ENCODE peak calls at places on chromosomes 7 and 10, in six cellular contexts. A is HepG2, O is GM12878, X is SK-N-SH, R is HCT116, D is K562. J is an unnamed sample. For H3K4me1, the result is how much of the 10 kb centered on the place peaks cover.

GRCh38 chr10:95133997-95134396 is 60.0 kb upstream of the ACSM6 start:
- DNase-seq in A (no peak), O (no peak), X (no peak), R (no peak), D (no peak), J (no peak)

GRCh38 chr7:103031781-103032180 is 42.8 kb downstream of the FBXL13 start:
- DNase-seq in A (no peak), O (no peak), X (no peak), R (no peak), D (no peak), J (no peak)

GRCh38 chr7:152504367-152504766 is 68.6 kb upstream of the KMT2C start:
- DNase-seq in A (no peak), O (no peak), X (no peak), R (no peak), D (no peak), J (no peak)

GRCh38 chr7:96202102-96202501 is 119.8 kb downstream of the SLC25A13 start:
- DNase-seq in A (no peak), O (no peak), X (no peak), R (no peak), D (no peak), J (no peak)

GRCh38 chr7:156497776-156498509 is 142.6 kb upstream of the RNF32 start:
- DNase-seq in A (no peak), O (no peak), X (no peak), R (no peak), D (no peak), J (no peak)

GRCh38 chr7:105015631-105015965 is 1.6 kb downstream of the KMT2E start:
- DNase-seq in A (no peak), O (no peak), X (peak), R (no peak), D (peak), J (no peak)

GRCh38 chr10:3524086-3524960 is 260.7 kb downstream of the KLF6 start:
- DNase-seq in A (no peak), O (no peak), X (no peak), R (no peak), D (no peak), J (no peak)

GRCh38 chr10:118571123-118571522 is 24.3 kb downstream of the PRLHR start:
- DNase-seq in A (no peak), O (no peak), X (peak), R (no peak), D (no peak), J (no peak)

GRCh38 chr7:22351329-22351692 is 5.6 kb downstream of the RAPGEF5 start:
- DNase-seq in A (peak), O (peak), X (no peak), R (no peak), D (no peak), J (no peak)

GRCh38 chr7:38102486-38102885 is 75.6 kb upstream of the STARD3NL start:
- DNase-seq in A (no peak), O (no peak), X (no peak), R (no peak), D (no peak), J (no peak)

GRCh38 chr7:112449353-112449752 is 907 bp upstream of the IFRD1 start:
- DNase-seq in A (peak), O (no peak), X (no peak), R (peak), D (peak), J (peak)

GRCh38 chr7:42233939-42234338 is 3.1 kb downstream of the GLI3 start:
- DNase-seq in A (no peak), O (no peak), X (no peak), R (no peak), D (no peak), J (no peak)

GRCh38 chr10:124624875-124625274 is 119.3 kb downstream of the FAM53B start:
- DNase-seq in A (no peak), O (no peak), X (no peak), R (no peak), D (no peak), J (no peak)

GRCh38 chr7:72152171-72153131 is 259.7 kb downstream of the CALN1 start:
- DNase-seq in A (peak), O (no peak), X (no peak), R (no peak), D (no peak), J (no peak)

GRCh38 chr10:82742478-82742877 is 867.5 kb downstream of the NRG3 start:
- DNase-seq in A (no peak), O (no peak), X (no peak), R (no peak), D (no peak), J (peak)

GRCh38 chr7:24024689-24025088 is 259.3 kb upstream of the NPY start:
- DNase-seq in A (no peak), O (no peak), X (peak), R (no peak), D (no peak), J (no peak)

GRCh38 chr10:3471927-3472704 is 299.5 kb upstream of the PITRM1 start:
- DNase-seq in A (no peak), O (no peak), X (no peak), R (no peak), D (no peak), J (no peak)

GRCh38 chr10:126041804-126042231 is 145.5 kb downstream of the FANK1 start:
- DNase-seq in A (peak), O (peak), X (peak), R (no peak), D (no peak), J (no peak)

GRCh38 chr7:126302639-126303038 is 950.1 kb downstream of the GRM8 start:
- DNase-seq in A (no peak), O (no peak), X (no peak), R (no peak), D (peak), J (no peak)

GRCh38 chr10:70132098-70133029 is at the start of gene AIFM2:
- DNase-seq in A (peak), O (no peak), X (peak), R (peak), D (peak), J (no peak)

GRCh38 chr7:88169717-88170320 is 50.0 kb downstream of the SRI start:
- DNase-seq in A (peak), O (no peak), X (peak), R (no peak), D (peak), J (peak)

GRCh38 chr10:122240401-122240800 is 30.7 kb upstream of the BTBD16 start:
- DNase-seq in A (no peak), O (no peak), X (no peak), R (no peak), D (no peak), J (no peak)

GRCh38 chr7:13641699-13642098 is 347.8 kb downstream of the ETV1 start:
- DNase-seq in A (no peak), O (no peak), X (no peak), R (no peak), D (no peak), J (peak)

GRCh38 chr7:50362712-50363282 is 58.3 kb downstream of the IKZF1 start:
- DNase-seq in A (no peak), O (no peak), X (no peak), R (no peak), D (no peak), J (no peak)

GRCh38 chr7:17516768-17517167 is 218.3 kb downstream of the AHR start:
- DNase-seq in A (no peak), O (no peak), X (no peak), R (no peak), D (no peak), J (no peak)

GRCh38 chr10:125161570-125162139 is 1.3 kb upstream of the CTBP2 start:
- DNase-seq in A (no peak), O (no peak), X (peak), R (no peak), D (peak), J (no peak)

GRCh38 chr10:10745281-10745680 is 272.4 kb upstream of the CELF2 start:
- DNase-seq in A (no peak), O (no peak), X (no peak), R (no peak), D (no peak), J (no peak)

GRCh38 chr7:72087926-72088325 is 324.2 kb downstream of the CALN1 start:
- DNase-seq in A (no peak), O (no peak), X (no peak), R (no peak), D (no peak), J (no peak)

GRCh38 chr7:73699370-73700069 is 16.1 kb downstream of the BUD23 start:
- DNase-seq in A (no peak), O (no peak), X (peak), R (no peak), D (no peak), J (no peak)

GRCh38 chr10:88041243-88042161 is 178.1 kb downstream of the PTEN start:
- DNase-seq in A (no peak), O (no peak), X (no peak), R (no peak), D (no peak), J (no peak)

GRCh38 chr10:17428616-17429097 is 25.7 kb downstream of the ST8SIA6 start:
- DNase-seq in A (no peak), O (no peak), X (no peak), R (no peak), D (peak), J (no peak)

GRCh38 chr10:34648507-34648906 is 166.6 kb downstream of the PARD3 start:
- DNase-seq in A (no peak), O (no peak), X (no peak), R (no peak), D (no peak), J (no peak)
- H3K4me1 ChIP-seq in A (under half), O (under half), X (under half), R (under half), D (under half), J (under half)

GRCh38 chr10:21020545-21020944 is 123.4 kb upstream of the NEBL start:
- DNase-seq in A (peak), O (peak), X (peak), R (peak), D (peak), J (no peak)
- TF ChIP-seq REST in A (no peak), O (no peak), X (no peak), R (no peak), D (no peak), J (no peak)

GRCh38 chr10:113666682-113667252 is 2.9 kb upstream of the NRAP start:
- DNase-seq in A (no peak), O (no peak), X (no peak), R (no peak), D (no peak), J (no peak)
- TF ChIP-seq SIN3A in A (no peak), O (no peak), X (no peak), R (no peak), D (no peak), J (no peak)

DNA sequence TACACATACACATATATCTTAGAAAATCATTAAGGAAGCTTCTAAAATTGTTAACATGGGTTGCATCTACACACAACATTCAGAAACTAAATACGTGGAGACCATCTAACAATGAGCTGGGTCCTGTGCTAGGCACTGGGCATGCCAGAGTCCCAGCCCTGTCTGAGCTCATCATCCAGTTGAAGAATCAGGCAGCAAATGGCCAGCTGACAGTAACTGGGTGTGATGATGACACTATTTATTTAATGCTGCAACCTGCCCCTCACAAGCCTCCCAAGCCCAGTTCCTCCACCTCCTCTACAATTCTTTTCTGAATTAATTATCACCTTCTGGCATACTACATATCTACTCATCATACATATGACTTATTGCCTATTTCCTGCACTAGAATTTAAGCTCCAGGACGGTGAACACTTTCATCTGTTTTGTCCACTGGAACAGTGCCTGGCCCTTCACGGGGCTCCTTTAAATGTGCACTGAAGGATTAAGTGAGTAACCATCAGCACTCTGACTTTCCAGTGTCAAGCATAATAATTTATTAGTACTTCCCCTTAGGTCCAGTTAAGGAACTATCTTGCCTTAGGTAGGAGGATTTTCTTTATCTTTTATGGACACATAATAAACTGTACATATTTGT is 96.7 kb upstream of the LAMB4 start:
- DNase-seq in A (no peak), O (no peak), X (no peak), R (no peak), D (no peak), J (no peak)
- H3K4me1 ChIP-seq in A (under half), O (under half), X (under half), R (under half), D (under half), J (under half)

GRCh38 chr7:116967983-116968382 is 14.7 kb downstream of the ST7 start:
- DNase-seq in A (no peak), O (no peak), X (no peak), R (no peak), D (no peak), J (no peak)

GRCh38 chr7:116969371-116969902 is 16.1 kb downstream of the ST7 start:
- DNase-seq in A (no peak), O (no peak), X (no peak), R (no peak), D (no peak), J (no peak)

GRCh38 chr7:116968626-116969025 is 15.3 kb downstream of the ST7 start:
- DNase-seq in A (no peak), O (no peak), X (no peak), R (no peak), D (no peak), J (no peak)

GRCh38 chr7:116971869-116972268 is 18.6 kb downstream of the ST7 start:
- DNase-seq in A (no peak), O (no peak), X (no peak), R (no peak), D (no peak), J (no peak)

DNA sequence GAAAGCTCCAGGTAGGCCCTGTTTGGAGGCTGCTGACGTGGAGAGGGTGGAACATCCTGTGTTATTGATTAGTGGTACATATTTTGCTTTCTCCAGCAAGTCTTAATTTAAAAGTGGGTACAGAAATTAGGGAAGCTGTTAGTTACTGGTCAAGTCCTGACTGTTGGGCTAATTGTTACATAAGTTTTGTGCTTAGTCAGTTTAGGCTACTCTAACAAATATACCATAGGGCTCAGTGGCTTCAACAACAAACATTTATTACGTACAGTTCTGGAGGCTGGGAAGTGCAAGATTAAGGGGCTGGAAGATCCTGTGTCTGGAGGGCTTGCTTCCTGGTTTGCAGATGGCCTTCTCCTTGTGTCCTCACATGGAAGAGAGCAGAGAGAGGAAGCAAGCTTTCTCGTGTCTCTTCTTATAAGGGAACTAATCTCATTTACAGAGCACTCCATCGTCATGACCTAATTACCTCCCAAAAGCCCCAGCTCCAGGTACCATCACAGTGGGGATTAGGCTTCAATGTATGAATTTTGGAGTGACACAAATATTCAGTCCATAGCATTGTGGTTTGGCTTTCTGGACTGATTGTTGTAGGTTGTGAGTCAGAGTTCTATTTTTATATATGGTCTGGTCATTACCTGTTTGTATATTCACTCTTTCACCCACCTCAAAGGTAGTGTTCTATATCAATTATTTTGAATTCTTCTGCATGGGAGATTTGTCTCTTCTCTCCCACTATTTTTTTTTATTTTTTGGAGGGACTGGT is 17.0 kb downstream of the ST7 start:
- DNase-seq in A (no peak), O (no peak), X (no peak), R (no peak), D (no peak), J (no peak)
- TF ChIP-seq REST in A (no peak), O (no peak), X (no peak), R (no peak), D (no peak), J (no peak)

GRCh38 chr7:117127585-117128168 is 174.4 kb downstream of the ST7 start:
- DNase-seq in A (peak), O (peak), X (no peak), R (peak), D (peak), J (peak)
- TF ChIP-seq SIN3A in A (no peak), O (no peak), X (no peak), R (no peak), D (no peak), J (no peak)

GRCh38 chr10:62048473-62048872 is 147.0 kb downstream of the ARID5B start:
- DNase-seq in A (no peak), O (no peak), X (no peak), R (no peak), D (no peak), J (no peak)
- H3K4me1 ChIP-seq in A (half or more), O (half or more), X (under half), R (under half), D (under half), J (half or more)

DNA sequence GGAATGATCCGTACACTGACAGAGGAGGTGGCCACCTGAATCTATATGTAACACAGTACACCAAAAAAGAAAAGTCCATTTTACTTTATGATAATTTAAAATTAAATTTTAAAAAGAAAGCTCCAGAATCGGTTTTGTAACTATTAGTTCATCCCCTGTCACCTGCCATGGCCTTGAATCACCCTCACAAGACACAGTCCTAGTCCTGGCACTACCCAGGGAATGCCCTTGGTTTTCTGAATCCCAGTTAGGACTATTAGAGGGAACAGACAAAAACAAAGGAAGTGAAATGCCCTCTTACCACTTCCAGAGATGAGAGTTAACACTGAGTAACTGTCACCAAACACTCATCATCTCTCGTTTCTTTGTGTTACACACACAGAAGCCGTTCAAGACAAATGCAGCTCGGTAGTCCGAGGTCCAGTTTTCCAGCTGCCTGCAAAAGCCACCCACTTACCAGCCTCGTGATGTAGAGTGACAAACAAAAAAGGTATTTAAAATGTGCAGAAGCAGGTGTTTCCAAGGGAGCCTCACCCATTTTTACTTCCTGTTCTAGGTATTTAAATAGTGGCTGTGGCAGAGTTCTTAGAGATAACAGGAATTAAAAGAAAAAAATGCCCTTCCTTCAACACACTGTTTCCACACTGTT is 6.1 kb downstream of the PTPRN2 start:
- DNase-seq in A (peak), O (no peak), X (no peak), R (no peak), D (no peak), J (no peak)
- TF ChIP-seq REST in A (no peak), O (no peak), X (no peak), R (no peak), D (no peak), J (no peak)

DNA sequence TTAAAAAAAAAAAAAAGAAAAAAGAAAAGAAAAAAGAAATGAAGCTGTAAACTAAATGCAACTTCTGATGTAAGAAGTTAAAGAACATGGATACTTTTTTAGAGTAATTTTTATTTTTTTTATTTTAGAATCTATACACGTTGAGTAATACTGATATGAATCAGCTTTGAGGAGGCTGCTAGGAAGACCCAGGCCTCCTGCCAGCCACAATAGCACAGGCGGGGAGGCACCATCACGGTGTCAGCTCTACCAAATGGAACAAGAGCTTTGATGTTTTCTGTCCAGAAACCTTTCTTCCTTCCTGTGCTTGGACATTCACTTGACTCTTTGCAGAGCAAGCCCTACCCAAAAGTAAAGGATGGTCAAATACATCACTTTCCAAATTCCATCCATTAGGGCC is 45.3 kb upstream of the EGR2 start:
- DNase-seq in A (no peak), O (no peak), X (no peak), R (no peak), D (no peak), J (no peak)
- TF ChIP-seq SIN3A in A (no peak), O (no peak), X (no peak), R (no peak), D (no peak), J (no peak)

GRCh38 chr7:43592321-43592720 is 9.4 kb downstream of the STK17A start:
- DNase-seq in A (no peak), O (no peak), X (no peak), R (no peak), D (no peak), J (no peak)

GRCh38 chr7:43593010-43593409 is 10.1 kb downstream of the STK17A start:
- DNase-seq in A (no peak), O (no peak), X (no peak), R (no peak), D (no peak), J (no peak)

GRCh38 chr7:43590862-43591550 is 8.1 kb downstream of the STK17A start:
- DNase-seq in A (no peak), O (peak), X (no peak), R (no peak), D (no peak), J (no peak)

GRCh38 chr7:43589728-43590127 is 6.8 kb downstream of the STK17A start:
- DNase-seq in A (no peak), O (no peak), X (no peak), R (no peak), D (no peak), J (no peak)

GRCh38 chr7:43591551-43592180 is 8.8 kb downstream of the STK17A start:
- DNase-seq in A (peak), O (no peak), X (no peak), R (no peak), D (no peak), J (no peak)
- H3K4me1 ChIP-seq in A (half or more), O (under half), X (under half), R (under half), D (under half), J (under half)

J was measured in Panc1.